ENCODE peak calls at places on chromosomes 5 and 9, in five cellular contexts. A is C1 segment of cervical spinal cord, I is psoas muscle, E is Ammon's horn, G is NCI-H345. C is an unnamed sample.

GRCh38 chr9:125411171-125411756 is 149.6 kb downstream of the GAPVD1 start:
- DNase-seq in A (no peak), I (no peak), E (no peak), G (no peak), C (no peak)

GRCh38 chr9:32992596-32993238 is 8.7 kb downstream of the APTX start:
- DNase-seq in A (no peak), I (no peak), E (no peak), G (no peak), C (no peak)

GRCh38 chr9:94534901-94535300 is 20.0 kb upstream of the PCAT7 start:
- DNase-seq in A (no peak), I (no peak), E (no peak), G (no peak), C (no peak)

GRCh38 chr5:146967646-146968045 is 89.1 kb upstream of the PPP2R2B start:
- DNase-seq in A (peak; percentile 3), I (no peak), E (peak; percentile 74), G (no peak), C (no peak)

GRCh38 chr5:2032432-2032831 is 149.7 kb upstream of the IRX4 start:
- DNase-seq in A (no peak), I (no peak), E (no peak), G (no peak), C (no peak)

GRCh38 chr9:89421595-89421994 is 76.3 kb downstream of the SEMA4D start:
- DNase-seq in A (no peak), I (peak; percentile 5), E (no peak), G (no peak), C (no peak)

GRCh38 chr5:51657340-51658240 is 274.3 kb downstream of the ISL1 start:
- DNase-seq in A (no peak), I (no peak), E (no peak), G (no peak), C (no peak)

GRCh38 chr9:134707031-134707680 is 65.6 kb downstream of the COL5A1 start:
- DNase-seq in A (peak; percentile 20), I (peak; percentile 84), E (no peak), G (peak; percentile 98), C (peak; percentile 87)

GRCh38 chr5:134371834-134372340 is 518 bp downstream of the UBE2B start:
- DNase-seq in A (peak; percentile 71), I (peak; percentile 92), E (peak; percentile 34), G (peak; percentile 13), C (peak; percentile 61)

GRCh38 chr5:134524219-134524825 is 1.1 kb upstream of the JADE2 start:
- DNase-seq in A (peak; percentile 87), I (peak; percentile 94), E (peak; percentile 86), G (peak; percentile 52), C (peak; percentile 88)

GRCh38 chr9:37903581-37903830 is 421 bp downstream of the SLC25A51 start:
- DNase-seq in A (no peak), I (peak; percentile 79), E (no peak), G (peak; percentile 52), C (peak; percentile 54)

GRCh38 chr9:114613919-114614318 is 2.8 kb downstream of the TMEM268 start:
- DNase-seq in A (no peak), I (no peak), E (no peak), G (no peak), C (no peak)

GRCh38 chr9:2602704-2603116 is 18.9 kb upstream of the VLDLR start:
- DNase-seq in A (no peak), I (no peak), E (no peak), G (peak; percentile 67), C (no peak)

GRCh38 chr5:6504677-6505414 is 56.2 kb downstream of the UBE2QL1 start:
- DNase-seq in A (no peak), I (no peak), E (no peak), G (peak; percentile 54), C (no peak)

GRCh38 chr5:80291776-80292175 is 28.0 kb upstream of the SPZ1 start:
- DNase-seq in A (no peak), I (no peak), E (no peak), G (no peak), C (no peak)

GRCh38 chr5:69217154-69217731 is 17.4 kb upstream of the CDK7 start:
- DNase-seq in A (no peak), I (no peak), E (no peak), G (no peak), C (no peak)

GRCh38 chr9:131318211-131318610 is 28.7 kb downstream of the PLPP7 start:
- DNase-seq in A (no peak), I (peak; percentile 63), E (no peak), G (no peak), C (no peak)

GRCh38 chr5:41094871-41095270 is 23.7 kb upstream of the MROH2B start:
- DNase-seq in A (no peak), I (no peak), E (no peak), G (no peak), C (no peak)

GRCh38 chr5:119397518-119398380 is 41.9 kb downstream of the TNFAIP8 start:
- DNase-seq in A (no peak), I (no peak), E (no peak), G (no peak), C (no peak)

GRCh38 chr5:32042571-32042970 is 131.5 kb downstream of the GOLPH3 start:
- DNase-seq in A (peak; percentile 55), I (no peak), E (no peak), G (no peak), C (no peak)

GRCh38 chr5:135398160-135398854 is 724 bp downstream of the MACROH2A1 start:
- DNase-seq in A (no peak), I (peak; percentile 74), E (no peak), G (peak; percentile 75), C (peak; percentile 39)

GRCh38 chr9:132879443-132880310 is 979 bp downstream of the SPACA9 start:
- DNase-seq in A (no peak), I (no peak), E (no peak), G (no peak), C (no peak)

GRCh38 chr5:121445511-121445910 is 406.2 kb upstream of the FTMT start:
- DNase-seq in A (no peak), I (no peak), E (no peak), G (no peak), C (no peak)